ENCODE peak calls at places on chromosomes 7 and 10, in ten cellular contexts. One of them, this sample, is unnamed.

GRCh38 chr10:71966046-71967004 is 2.1 kb downstream of the CHST3 start:
- DNase-seq in heart left ventricle: no peak
- DNase-seq in fibroblast of villous mesenchyme: no peak
- DNase-seq in natural killer cell: no peak
- DNase-seq in left lung: no peak
- DNase-seq in BJ: no peak
- DNase-seq in AG09309: no peak
- DNase-seq in neural crest cell: no peak
- DNase-seq in CD8-positive, alpha-beta T cell: no peak
- DNase-seq in pancreas: no peak
- DNase-seq in this sample: no peak

GRCh38 chr7:38929460-38930171 is 20.6 kb upstream of the VPS41 start:
- DNase-seq in heart left ventricle: no peak
- DNase-seq in fibroblast of villous mesenchyme: no peak
- DNase-seq in natural killer cell: no peak
- DNase-seq in left lung: no peak
- DNase-seq in BJ: no peak
- DNase-seq in AG09309: no peak
- DNase-seq in neural crest cell: no peak
- DNase-seq in CD8-positive, alpha-beta T cell: no peak
- DNase-seq in pancreas: no peak
- DNase-seq in this sample: no peak

GRCh38 chr10:79084012-79084971 is 15.5 kb downstream of the ZMIZ1 start:
- DNase-seq in heart left ventricle: peak
- DNase-seq in fibroblast of villous mesenchyme: peak
- DNase-seq in natural killer cell: no peak
- DNase-seq in left lung: peak
- DNase-seq in BJ: no peak
- DNase-seq in AG09309: peak
- DNase-seq in neural crest cell: peak
- DNase-seq in CD8-positive, alpha-beta T cell: peak
- DNase-seq in pancreas: peak
- DNase-seq in this sample: no peak

GRCh38 chr10:87818505-87819273 is 663 bp upstream of the ATAD1 start:
- DNase-seq in heart left ventricle: no peak
- DNase-seq in fibroblast of villous mesenchyme: peak
- DNase-seq in natural killer cell: peak
- DNase-seq in left lung: peak
- DNase-seq in BJ: no peak
- DNase-seq in AG09309: no peak
- DNase-seq in neural crest cell: no peak
- DNase-seq in CD8-positive, alpha-beta T cell: peak
- DNase-seq in pancreas: peak
- DNase-seq in this sample: no peak

GRCh38 chr7:24955313-24955712 is 24.7 kb downstream of the OSBPL3 start:
- DNase-seq in heart left ventricle: no peak
- DNase-seq in fibroblast of villous mesenchyme: no peak
- DNase-seq in natural killer cell: no peak
- DNase-seq in left lung: no peak
- DNase-seq in BJ: no peak
- DNase-seq in AG09309: no peak
- DNase-seq in neural crest cell: no peak
- DNase-seq in CD8-positive, alpha-beta T cell: no peak
- DNase-seq in pancreas: no peak
- DNase-seq in this sample: no peak

GRCh38 chr10:34290412-34291082 is 524.5 kb downstream of the PARD3 start:
- DNase-seq in heart left ventricle: no peak
- DNase-seq in fibroblast of villous mesenchyme: peak
- DNase-seq in natural killer cell: no peak
- DNase-seq in left lung: no peak
- DNase-seq in BJ: peak
- DNase-seq in AG09309: no peak
- DNase-seq in neural crest cell: no peak
- DNase-seq in CD8-positive, alpha-beta T cell: no peak
- DNase-seq in pancreas: no peak
- DNase-seq in this sample: no peak

GRCh38 chr7:155911471-155912105 is 99.3 kb upstream of the SHH start:
- DNase-seq in heart left ventricle: no peak
- DNase-seq in fibroblast of villous mesenchyme: no peak
- DNase-seq in natural killer cell: no peak
- DNase-seq in left lung: no peak
- DNase-seq in BJ: no peak
- DNase-seq in AG09309: no peak
- DNase-seq in neural crest cell: no peak
- DNase-seq in CD8-positive, alpha-beta T cell: no peak
- DNase-seq in pancreas: no peak
- DNase-seq in this sample: no peak

GRCh38 chr7:17863095-17863814 is 77.0 kb downstream of the SNX13 start:
- DNase-seq in heart left ventricle: no peak
- DNase-seq in fibroblast of villous mesenchyme: no peak
- DNase-seq in natural killer cell: no peak
- DNase-seq in left lung: no peak
- DNase-seq in BJ: no peak
- DNase-seq in AG09309: no peak
- DNase-seq in neural crest cell: no peak
- DNase-seq in CD8-positive, alpha-beta T cell: no peak
- DNase-seq in pancreas: no peak
- DNase-seq in this sample: no peak

GRCh38 chr10:97531401-97531985 is 32.8 kb downstream of the UBTD1 start:
- DNase-seq in heart left ventricle: no peak
- DNase-seq in fibroblast of villous mesenchyme: no peak
- DNase-seq in natural killer cell: no peak
- DNase-seq in left lung: no peak
- DNase-seq in BJ: no peak
- DNase-seq in AG09309: no peak
- DNase-seq in neural crest cell: no peak
- DNase-seq in CD8-positive, alpha-beta T cell: no peak
- DNase-seq in pancreas: no peak
- DNase-seq in this sample: peak

GRCh38 chr7:102432476-102433318 is 678 bp upstream of the ORAI2 start:
- DNase-seq in heart left ventricle: no peak
- DNase-seq in fibroblast of villous mesenchyme: no peak
- DNase-seq in natural killer cell: no peak
- DNase-seq in left lung: no peak
- DNase-seq in BJ: no peak
- DNase-seq in AG09309: no peak
- DNase-seq in neural crest cell: no peak
- DNase-seq in CD8-positive, alpha-beta T cell: no peak
- DNase-seq in pancreas: no peak
- DNase-seq in this sample: no peak

GRCh38 chr7:100840470-100841100 is 11.9 kb upstream of the SLC12A9 start:
- DNase-seq in heart left ventricle: no peak
- DNase-seq in fibroblast of villous mesenchyme: no peak
- DNase-seq in natural killer cell: no peak
- DNase-seq in left lung: no peak
- DNase-seq in BJ: no peak
- DNase-seq in AG09309: no peak
- DNase-seq in neural crest cell: no peak
- DNase-seq in CD8-positive, alpha-beta T cell: no peak
- DNase-seq in pancreas: no peak
- DNase-seq in this sample: no peak

GRCh38 chr10:93757136-93757535 is 600 bp upstream of the LGI1 start:
- DNase-seq in heart left ventricle: no peak
- DNase-seq in fibroblast of villous mesenchyme: no peak
- DNase-seq in natural killer cell: no peak
- DNase-seq in left lung: no peak
- DNase-seq in BJ: no peak
- DNase-seq in AG09309: no peak
- DNase-seq in neural crest cell: no peak
- DNase-seq in CD8-positive, alpha-beta T cell: no peak
- DNase-seq in pancreas: no peak
- DNase-seq in this sample: no peak
- TF ChIP-seq CTCF in heart left ventricle: no peak
- TF ChIP-seq CTCF in fibroblast of villous mesenchyme: peak
- TF ChIP-seq CTCF in natural killer cell: no peak
- TF ChIP-seq CTCF in left lung: no peak
- TF ChIP-seq CTCF in BJ: no peak
- TF ChIP-seq CTCF in AG09309: no peak
- TF ChIP-seq CTCF in neural crest cell: peak
- TF ChIP-seq CTCF in CD8-positive, alpha-beta T cell: no peak
- TF ChIP-seq CTCF in pancreas: no peak
- TF ChIP-seq CTCF in this sample: peak

GRCh38 chr7:108808556-108808955 is 238.9 kb downstream of the DNAJB9 start:
- DNase-seq in heart left ventricle: no peak
- DNase-seq in fibroblast of villous mesenchyme: no peak
- DNase-seq in natural killer cell: no peak
- DNase-seq in left lung: no peak
- DNase-seq in BJ: no peak
- DNase-seq in AG09309: no peak
- DNase-seq in neural crest cell: no peak
- DNase-seq in CD8-positive, alpha-beta T cell: no peak
- DNase-seq in pancreas: no peak
- DNase-seq in this sample: no peak

GRCh38 chr7:108802639-108803038 is 233.0 kb downstream of the DNAJB9 start:
- DNase-seq in heart left ventricle: no peak
- DNase-seq in fibroblast of villous mesenchyme: no peak
- DNase-seq in natural killer cell: no peak
- DNase-seq in left lung: no peak
- DNase-seq in BJ: no peak
- DNase-seq in AG09309: no peak
- DNase-seq in neural crest cell: no peak
- DNase-seq in CD8-positive, alpha-beta T cell: no peak
- DNase-seq in pancreas: no peak
- DNase-seq in this sample: no peak

GRCh38 chr7:108809356-108809755 is 239.7 kb downstream of the DNAJB9 start:
- DNase-seq in heart left ventricle: no peak
- DNase-seq in fibroblast of villous mesenchyme: peak
- DNase-seq in natural killer cell: no peak
- DNase-seq in left lung: no peak
- DNase-seq in BJ: no peak
- DNase-seq in AG09309: no peak
- DNase-seq in neural crest cell: no peak
- DNase-seq in CD8-positive, alpha-beta T cell: no peak
- DNase-seq in pancreas: no peak
- DNase-seq in this sample: no peak

GRCh38 chr7:108805808-108806397 is 236.2 kb downstream of the DNAJB9 start:
- DNase-seq in heart left ventricle: no peak
- DNase-seq in fibroblast of villous mesenchyme: peak
- DNase-seq in natural killer cell: no peak
- DNase-seq in left lung: no peak
- DNase-seq in BJ: no peak
- DNase-seq in AG09309: peak
- DNase-seq in neural crest cell: no peak
- DNase-seq in CD8-positive, alpha-beta T cell: no peak
- DNase-seq in pancreas: no peak
- DNase-seq in this sample: no peak
- TF ChIP-seq CTCF in heart left ventricle: no peak
- TF ChIP-seq CTCF in fibroblast of villous mesenchyme: peak
- TF ChIP-seq CTCF in natural killer cell: no peak
- TF ChIP-seq CTCF in left lung: no peak
- TF ChIP-seq CTCF in BJ: peak
- TF ChIP-seq CTCF in AG09309: peak
- TF ChIP-seq CTCF in neural crest cell: peak
- TF ChIP-seq CTCF in CD8-positive, alpha-beta T cell: no peak
- TF ChIP-seq CTCF in pancreas: no peak
- TF ChIP-seq CTCF in this sample: peak

GRCh38 chr10:63829020-63829419 is 307.8 kb downstream of the REEP3 start:
- DNase-seq in heart left ventricle: no peak
- DNase-seq in fibroblast of villous mesenchyme: peak
- DNase-seq in natural killer cell: no peak
- DNase-seq in left lung: no peak
- DNase-seq in BJ: no peak
- DNase-seq in AG09309: no peak
- DNase-seq in neural crest cell: no peak
- DNase-seq in CD8-positive, alpha-beta T cell: no peak
- DNase-seq in pancreas: no peak
- DNase-seq in this sample: no peak

GRCh38 chr10:63825111-63825510 is 303.9 kb downstream of the REEP3 start:
- DNase-seq in heart left ventricle: no peak
- DNase-seq in fibroblast of villous mesenchyme: no peak
- DNase-seq in natural killer cell: no peak
- DNase-seq in left lung: no peak
- DNase-seq in BJ: no peak
- DNase-seq in AG09309: no peak
- DNase-seq in neural crest cell: no peak
- DNase-seq in CD8-positive, alpha-beta T cell: no peak
- DNase-seq in pancreas: no peak
- DNase-seq in this sample: no peak

GRCh38 chr10:63825766-63826165 is 304.6 kb downstream of the REEP3 start:
- DNase-seq in heart left ventricle: no peak
- DNase-seq in fibroblast of villous mesenchyme: no peak
- DNase-seq in natural killer cell: no peak
- DNase-seq in left lung: no peak
- DNase-seq in BJ: no peak
- DNase-seq in AG09309: no peak
- DNase-seq in neural crest cell: no peak
- DNase-seq in CD8-positive, alpha-beta T cell: no peak
- DNase-seq in pancreas: no peak
- DNase-seq in this sample: no peak

GRCh38 chr10:63829573-63830149 is 308.5 kb downstream of the REEP3 start:
- DNase-seq in heart left ventricle: no peak
- DNase-seq in fibroblast of villous mesenchyme: no peak
- DNase-seq in natural killer cell: no peak
- DNase-seq in left lung: no peak
- DNase-seq in BJ: no peak
- DNase-seq in AG09309: no peak
- DNase-seq in neural crest cell: no peak
- DNase-seq in CD8-positive, alpha-beta T cell: no peak
- DNase-seq in pancreas: no peak
- DNase-seq in this sample: no peak
- TF ChIP-seq CTCF in heart left ventricle: no peak
- TF ChIP-seq CTCF in fibroblast of villous mesenchyme: no peak
- TF ChIP-seq CTCF in natural killer cell: no peak
- TF ChIP-seq CTCF in left lung: no peak
- TF ChIP-seq CTCF in BJ: no peak
- TF ChIP-seq CTCF in AG09309: no peak
- TF ChIP-seq CTCF in neural crest cell: no peak
- TF ChIP-seq CTCF in CD8-positive, alpha-beta T cell: no peak
- TF ChIP-seq CTCF in pancreas: no peak
- TF ChIP-seq CTCF in this sample: no peak

GRCh38 chr10:121665809-121666208 is 67.6 kb upstream of the FGFR2 start:
- DNase-seq in heart left ventricle: no peak
- DNase-seq in fibroblast of villous mesenchyme: no peak
- DNase-seq in natural killer cell: no peak
- DNase-seq in left lung: no peak
- DNase-seq in BJ: no peak
- DNase-seq in AG09309: no peak
- DNase-seq in neural crest cell: no peak
- DNase-seq in CD8-positive, alpha-beta T cell: no peak
- DNase-seq in pancreas: no peak
- DNase-seq in this sample: no peak

GRCh38 chr10:121664671-121665070 is 66.4 kb upstream of the FGFR2 start:
- DNase-seq in heart left ventricle: no peak
- DNase-seq in fibroblast of villous mesenchyme: no peak
- DNase-seq in natural killer cell: no peak
- DNase-seq in left lung: no peak
- DNase-seq in BJ: no peak
- DNase-seq in AG09309: no peak
- DNase-seq in neural crest cell: no peak
- DNase-seq in CD8-positive, alpha-beta T cell: no peak
- DNase-seq in pancreas: no peak
- DNase-seq in this sample: no peak

GRCh38 chr10:121661451-121661851 is 63.2 kb upstream of the FGFR2 start:
- DNase-seq in heart left ventricle: no peak
- DNase-seq in fibroblast of villous mesenchyme: no peak
- DNase-seq in natural killer cell: no peak
- DNase-seq in left lung: no peak
- DNase-seq in BJ: no peak
- DNase-seq in AG09309: no peak
- DNase-seq in neural crest cell: no peak
- DNase-seq in CD8-positive, alpha-beta T cell: no peak
- DNase-seq in pancreas: no peak
- DNase-seq in this sample: no peak

GRCh38 chr10:121662531-121662930 is 64.3 kb upstream of the FGFR2 start:
- DNase-seq in heart left ventricle: no peak
- DNase-seq in fibroblast of villous mesenchyme: no peak
- DNase-seq in natural killer cell: no peak
- DNase-seq in left lung: no peak
- DNase-seq in BJ: no peak
- DNase-seq in AG09309: no peak
- DNase-seq in neural crest cell: no peak
- DNase-seq in CD8-positive, alpha-beta T cell: no peak
- DNase-seq in pancreas: no peak
- DNase-seq in this sample: no peak

GRCh38 chr10:121662945-121663917 is 65.0 kb upstream of the FGFR2 start:
- DNase-seq in heart left ventricle: no peak
- DNase-seq in fibroblast of villous mesenchyme: no peak
- DNase-seq in natural killer cell: no peak
- DNase-seq in left lung: no peak
- DNase-seq in BJ: no peak
- DNase-seq in AG09309: no peak
- DNase-seq in neural crest cell: peak
- DNase-seq in CD8-positive, alpha-beta T cell: no peak
- DNase-seq in pancreas: no peak
- DNase-seq in this sample: no peak
- TF ChIP-seq CTCF in heart left ventricle: no peak
- TF ChIP-seq CTCF in fibroblast of villous mesenchyme: peak
- TF ChIP-seq CTCF in natural killer cell: no peak
- TF ChIP-seq CTCF in left lung: no peak
- TF ChIP-seq CTCF in BJ: no peak
- TF ChIP-seq CTCF in AG09309: peak
- TF ChIP-seq CTCF in neural crest cell: peak
- TF ChIP-seq CTCF in CD8-positive, alpha-beta T cell: no peak
- TF ChIP-seq CTCF in pancreas: no peak
- TF ChIP-seq CTCF in this sample: peak